ENCODE peak calls at places on chromosomes 4 and X, in four cellular contexts. One of them, this sample, is unnamed.

GRCh38 chrX:46739736-46740135 is 19.2 kb downstream of the SLC9A7 start:
- DNase-seq in iris pigment epithelial cell: no peak
- DNase-seq in germinal center: no peak
- DNase-seq in fibroblast of the aortic adventitia: no peak
- DNase-seq in this sample: no peak

GRCh38 chrX:150229481-150229880 is 133.6 kb upstream of the MAMLD1 start:
- DNase-seq in fibroblast of the aortic adventitia: no peak
- DNase-seq in iris pigment epithelial cell: no peak
- DNase-seq in germinal center: no peak
- DNase-seq in this sample: no peak

GRCh38 chr4:83138979-83139378 is 24.4 kb upstream of the PLAC8 start:
- DNase-seq in iris pigment epithelial cell: no peak
- DNase-seq in fibroblast of the aortic adventitia: no peak
- DNase-seq in germinal center: no peak
- DNase-seq in this sample: no peak

GRCh38 chrX:137432609-137433008 is 133.3 kb upstream of the ZIC3 start:
- DNase-seq in iris pigment epithelial cell: peak; percentile 3
- DNase-seq in fibroblast of the aortic adventitia: no peak
- DNase-seq in germinal center: no peak
- DNase-seq in this sample: no peak

GRCh38 chrX:69133561-69134542 is 31.4 kb downstream of the PJA1 start:
- DNase-seq in fibroblast of the aortic adventitia: peak; percentile 67
- DNase-seq in germinal center: no peak
- DNase-seq in iris pigment epithelial cell: peak; percentile 71
- DNase-seq in this sample: peak; percentile 66

GRCh38 chr4:140856692-140857091 is 100.5 kb upstream of the TBC1D9 start:
- DNase-seq in fibroblast of the aortic adventitia: peak; percentile 64
- DNase-seq in iris pigment epithelial cell: peak; percentile 53
- DNase-seq in germinal center: no peak
- DNase-seq in this sample: peak; percentile 71

GRCh38 chrX:327660-328126 is 9.1 kb upstream of the GTPBP6 start:
- DNase-seq in fibroblast of the aortic adventitia: no peak
- DNase-seq in germinal center: no peak
- DNase-seq in iris pigment epithelial cell: no peak
- DNase-seq in this sample: no peak

GRCh38 chr4:70772929-70773555 is 51.3 kb downstream of the RUFY3 start:
- DNase-seq in germinal center: no peak
- DNase-seq in iris pigment epithelial cell: no peak
- DNase-seq in fibroblast of the aortic adventitia: no peak
- DNase-seq in this sample: no peak

GRCh38 chrX:134173541-134174272 is 63.3 kb upstream of the CCDC160 start:
- DNase-seq in germinal center: peak; percentile 10
- DNase-seq in iris pigment epithelial cell: no peak
- DNase-seq in fibroblast of the aortic adventitia: no peak
- DNase-seq in this sample: no peak

GRCh38 chr4:141352775-141353544 is 132.3 kb downstream of the ZNF330 start:
- DNase-seq in iris pigment epithelial cell: peak; percentile 84
- DNase-seq in fibroblast of the aortic adventitia: peak; percentile 87
- DNase-seq in germinal center: no peak
- DNase-seq in this sample: peak; percentile 85

GRCh38 chrX:135437867-135438733 is 16.4 kb downstream of the SMIM10L2A start:
- DNase-seq in iris pigment epithelial cell: no peak
- DNase-seq in fibroblast of the aortic adventitia: no peak
- DNase-seq in germinal center: no peak
- DNase-seq in this sample: no peak

GRCh38 chr4:72110886-72111285 is 79.1 kb downstream of the NPFFR2 start:
- DNase-seq in germinal center: no peak
- DNase-seq in fibroblast of the aortic adventitia: no peak
- DNase-seq in iris pigment epithelial cell: no peak
- DNase-seq in this sample: no peak

GRCh38 chr4:31370866-31371465 is 650.8 kb downstream of the PCDH7 start:
- DNase-seq in fibroblast of the aortic adventitia: peak; percentile 68
- DNase-seq in germinal center: peak; percentile 8
- DNase-seq in iris pigment epithelial cell: peak; percentile 25
- DNase-seq in this sample: peak; percentile 61

GRCh38 chrX:32673193-32673592 is 538.2 kb downstream of the DMD start:
- DNase-seq in iris pigment epithelial cell: peak; percentile 9
- DNase-seq in fibroblast of the aortic adventitia: no peak
- DNase-seq in germinal center: no peak
- DNase-seq in this sample: peak; percentile 8

GRCh38 chrX:134753185-134754008 is 95.1 kb upstream of the PLAC1 start:
- DNase-seq in germinal center: no peak
- DNase-seq in fibroblast of the aortic adventitia: peak; percentile 74
- DNase-seq in iris pigment epithelial cell: peak; percentile 59
- DNase-seq in this sample: peak; percentile 76

GRCh38 chr4:125323547-125324100 is 8.9 kb downstream of the FAT4 start:
- DNase-seq in fibroblast of the aortic adventitia: peak; percentile 81
- DNase-seq in germinal center: no peak
- DNase-seq in iris pigment epithelial cell: peak; percentile 83
- DNase-seq in this sample: peak; percentile 78

GRCh38 chrX:63115196-63115595 is 235.9 kb downstream of the SPIN4 start:
- DNase-seq in germinal center: no peak
- DNase-seq in fibroblast of the aortic adventitia: no peak
- DNase-seq in iris pigment epithelial cell: no peak
- DNase-seq in this sample: no peak

GRCh38 chr4:147104768-147105167 is 159.1 kb upstream of the TTC29 start:
- DNase-seq in germinal center: no peak
- DNase-seq in iris pigment epithelial cell: no peak
- DNase-seq in fibroblast of the aortic adventitia: no peak
- DNase-seq in this sample: no peak

GRCh38 chr4:66052426-66052825 is 382.1 kb upstream of the EPHA5 start:
- DNase-seq in iris pigment epithelial cell: peak; percentile 3
- DNase-seq in germinal center: no peak
- DNase-seq in fibroblast of the aortic adventitia: peak; percentile 52
- DNase-seq in this sample: no peak

GRCh38 chrX:133335027-133335426 is 80.3 kb downstream of the GPC4 start:
- DNase-seq in germinal center: peak; percentile 5
- DNase-seq in iris pigment epithelial cell: peak; percentile 31
- DNase-seq in fibroblast of the aortic adventitia: peak; percentile 49
- DNase-seq in this sample: peak; percentile 35

GRCh38 chrX:118745570-118745969 is 18.2 kb downstream of the IL13RA1 start:
- DNase-seq in fibroblast of the aortic adventitia: peak; percentile 26
- DNase-seq in iris pigment epithelial cell: peak; percentile 58
- DNase-seq in germinal center: no peak
- DNase-seq in this sample: peak; percentile 24

GRCh38 chr4:106186201-106186600 is 129.8 kb downstream of the TBCK start:
- DNase-seq in germinal center: no peak
- DNase-seq in iris pigment epithelial cell: no peak
- DNase-seq in fibroblast of the aortic adventitia: no peak
- DNase-seq in this sample: no peak

GRCh38 chr4:105215609-105216313 is 69.1 kb downstream of the TET2 start:
- DNase-seq in germinal center: no peak
- DNase-seq in fibroblast of the aortic adventitia: no peak
- DNase-seq in iris pigment epithelial cell: peak; percentile 42
- DNase-seq in this sample: peak; percentile 71